ENCODE peak calls at places on chromosome 15, in six cellular contexts. B, Z, U, O, I and F are unnamed samples.
A peak's percentile ranks its signal among the peaks of the same experiment; 100 is the strongest.

GRCh38 chr15:66763186-66764066 is 61.4 kb downstream of the SMAD6 start:
- DNase-seq in B (peak; percentile 62), Z (no peak), U (no peak), O (no peak), I (peak; percentile 72), F (no peak)

GRCh38 chr15:54374184-54374947 is 396.1 kb downstream of the UNC13C start:
- DNase-seq in B (no peak), Z (no peak), U (no peak), O (no peak), I (no peak), F (no peak)

GRCh38 chr15:77418341-77419049 is 1.4 kb downstream of the PEAK1 start:
- DNase-seq in B (peak; percentile 20), Z (no peak), U (peak; percentile 42), O (no peak), I (no peak), F (no peak)

GRCh38 chr15:45550436-45550835 is 27.9 kb upstream of the SLC30A4 start:
- DNase-seq in B (no peak), Z (no peak), U (peak; percentile 27), O (no peak), I (no peak), F (no peak)

GRCh38 chr15:54481819-54482218 is 503.6 kb downstream of the UNC13C start:
- DNase-seq in B (no peak), Z (no peak), U (no peak), O (no peak), I (no peak), F (no peak)

GRCh38 chr15:85972805-85973540 is 106.7 kb upstream of the AGBL1 start:
- DNase-seq in B (no peak), Z (no peak), U (no peak), O (no peak), I (no peak), F (no peak)

GRCh38 chr15:74723754-74724334 is 1.5 kb downstream of the CYP1A1 start:
- DNase-seq in B (peak; percentile 60), Z (peak; percentile 32), U (peak; percentile 62), O (peak; percentile 14), I (peak; percentile 23), F (no peak)

GRCh38 chr15:51816615-51817014 is 12.8 kb upstream of the TMOD3 start:
- DNase-seq in B (no peak), Z (no peak), U (no peak), O (no peak), I (no peak), F (no peak)

GRCh38 chr15:70057931-70058641 is 39.6 kb downstream of the TLE3 start:
- DNase-seq in B (no peak), Z (no peak), U (no peak), O (no peak), I (no peak), F (no peak)

GRCh38 chr15:99174989-99175388 is 70.1 kb downstream of the SYNM start:
- DNase-seq in B (no peak), Z (no peak), U (no peak), O (no peak), I (no peak), F (no peak)

GRCh38 chr15:101615986-101616848 is 36.0 kb downstream of the TM2D3 start:
- DNase-seq in B (peak; percentile 92), Z (no peak), U (peak; percentile 71), O (no peak), I (peak; percentile 63), F (no peak)

GRCh38 chr15:63403254-63403945 is 21.8 kb upstream of the CA12 start:
- DNase-seq in B (no peak), Z (no peak), U (peak; percentile 23), O (no peak), I (no peak), F (no peak)

GRCh38 chr15:99148851-99149276 is 44.0 kb downstream of the SYNM start:
- DNase-seq in B (no peak), Z (no peak), U (no peak), O (no peak), I (no peak), F (no peak)

GRCh38 chr15:63626955-63627354 is 29.8 kb downstream of the FBXL22 start:
- DNase-seq in B (no peak), Z (no peak), U (no peak), O (no peak), I (no peak), F (no peak)

GRCh38 chr15:59148160-59148810 is 43.3 kb downstream of the CCNB2 start:
- DNase-seq in B (peak; percentile 27), Z (no peak), U (peak; percentile 22), O (no peak), I (no peak), F (no peak)

GRCh38 chr15:85623648-85624047 is 171.1 kb downstream of the KLHL25 start:
- DNase-seq in B (peak; percentile 28), Z (no peak), U (peak; percentile 44), O (no peak), I (no peak), F (no peak)

GRCh38 chr15:85030301-85031049 is 48.8 kb downstream of the PDE8A start:
- DNase-seq in B (peak; percentile 54), Z (no peak), U (no peak), O (no peak), I (no peak), F (no peak)

GRCh38 chr15:75661041-75661778 is 13.5 kb downstream of the SNX33 start:
- DNase-seq in B (peak; percentile 95), Z (no peak), U (peak; percentile 91), O (no peak), I (peak; percentile 78), F (no peak)

GRCh38 chr15:36943496-36944361 is 156.6 kb downstream of the MEIS2 start:
- DNase-seq in B (no peak), Z (no peak), U (no peak), O (no peak), I (no peak), F (no peak)

GRCh38 chr15:101428758-101429157 is 60.7 kb downstream of the PCSK6 start:
- DNase-seq in B (no peak), Z (no peak), U (no peak), O (no peak), I (no peak), F (no peak)

GRCh38 chr15:70271422-70272088 is 173.8 kb upstream of the TLE3 start:
- DNase-seq in B (peak; percentile 94), Z (peak; percentile 78), U (peak; percentile 97), O (no peak), I (no peak), F (no peak)

GRCh38 chr15:93422476-93422875 is 333.5 kb upstream of the RGMA start:
- DNase-seq in B (no peak), Z (no peak), U (no peak), O (no peak), I (no peak), F (no peak)